ENCODE peak calls at places on chromosomes 2 and 18, in five cellular contexts. One of them, this sample, is unnamed.

GRCh38 chr18:34661464-34662087 is 48.5 kb upstream of the DTNA start:
- DNase-seq in cardiac muscle cell: peak
- DNase-seq in HCT116: peak
- DNase-seq in brain microvascular endothelial cell: peak
- DNase-seq in GM12865: peak
- DNase-seq in this sample: peak

GRCh38 chr2:120748741-120749140 is 13.1 kb downstream of the GLI2 start:
- DNase-seq in cardiac muscle cell: no peak
- DNase-seq in HCT116: no peak
- DNase-seq in brain microvascular endothelial cell: no peak
- DNase-seq in GM12865: no peak
- DNase-seq in this sample: no peak

GRCh38 chr2:9308186-9308955 is 101.8 kb downstream of the ASAP2 start:
- DNase-seq in cardiac muscle cell: peak
- DNase-seq in HCT116: no peak
- DNase-seq in brain microvascular endothelial cell: no peak
- DNase-seq in GM12865: no peak
- DNase-seq in this sample: no peak

GRCh38 chr2:54015809-54016703 is 45.3 kb upstream of the PSME4 start:
- DNase-seq in cardiac muscle cell: peak
- DNase-seq in HCT116: no peak
- DNase-seq in brain microvascular endothelial cell: peak
- DNase-seq in GM12865: no peak
- DNase-seq in this sample: peak

GRCh38 chr2:437772-438393 is 150.0 kb upstream of the ALKAL2 start:
- DNase-seq in cardiac muscle cell: no peak
- DNase-seq in HCT116: no peak
- DNase-seq in brain microvascular endothelial cell: no peak
- DNase-seq in GM12865: peak
- DNase-seq in this sample: no peak

GRCh38 chr2:37529830-37530452 is 141.5 kb downstream of the CDC42EP3 start:
- DNase-seq in cardiac muscle cell: no peak
- DNase-seq in HCT116: no peak
- DNase-seq in brain microvascular endothelial cell: no peak
- DNase-seq in GM12865: no peak
- DNase-seq in this sample: no peak

GRCh38 chr2:236101311-236101950 is 66.8 kb downstream of the GBX2 start:
- DNase-seq in cardiac muscle cell: no peak
- DNase-seq in HCT116: no peak
- DNase-seq in brain microvascular endothelial cell: no peak
- DNase-seq in GM12865: no peak
- DNase-seq in this sample: no peak

GRCh38 chr18:58235001-58235436 is 191.0 kb downstream of the NEDD4L start:
- DNase-seq in cardiac muscle cell: no peak
- DNase-seq in HCT116: no peak
- DNase-seq in brain microvascular endothelial cell: no peak
- DNase-seq in GM12865: no peak
- DNase-seq in this sample: no peak

GRCh38 chr2:221529943-221530652 is 42.0 kb downstream of the EPHA4 start:
- DNase-seq in cardiac muscle cell: peak
- DNase-seq in HCT116: no peak
- DNase-seq in brain microvascular endothelial cell: peak
- DNase-seq in GM12865: no peak
- DNase-seq in this sample: peak

GRCh38 chr2:75292826-75293225 is 93.5 kb upstream of the TACR1 start:
- DNase-seq in cardiac muscle cell: peak
- DNase-seq in HCT116: peak
- DNase-seq in brain microvascular endothelial cell: peak
- DNase-seq in GM12865: no peak
- DNase-seq in this sample: no peak

GRCh38 chr2:163990554-163990953 is 254.7 kb upstream of the FIGN start:
- DNase-seq in cardiac muscle cell: no peak
- DNase-seq in HCT116: no peak
- DNase-seq in brain microvascular endothelial cell: no peak
- DNase-seq in GM12865: no peak
- DNase-seq in this sample: no peak

GRCh38 chr2:1925928-1926327 is 181.6 kb upstream of the PXDN start:
- DNase-seq in cardiac muscle cell: no peak
- DNase-seq in HCT116: no peak
- DNase-seq in brain microvascular endothelial cell: no peak
- DNase-seq in GM12865: no peak
- DNase-seq in this sample: no peak

GRCh38 chr2:208210688-208211451 is 21.0 kb upstream of the C2orf80 start:
- DNase-seq in cardiac muscle cell: no peak
- DNase-seq in HCT116: no peak
- DNase-seq in brain microvascular endothelial cell: no peak
- DNase-seq in GM12865: no peak
- DNase-seq in this sample: no peak

GRCh38 chr18:60493066-60493465 is 120.5 kb upstream of the MC4R start:
- DNase-seq in cardiac muscle cell: no peak
- DNase-seq in HCT116: no peak
- DNase-seq in brain microvascular endothelial cell: no peak
- DNase-seq in GM12865: no peak
- DNase-seq in this sample: no peak

GRCh38 chr2:239467281-239467955 is 66.6 kb upstream of the HDAC4 start:
- DNase-seq in cardiac muscle cell: no peak
- DNase-seq in HCT116: no peak
- DNase-seq in brain microvascular endothelial cell: no peak
- DNase-seq in GM12865: no peak
- DNase-seq in this sample: no peak

GRCh38 chr2:199757466-199757865 is 93.5 kb downstream of the FTCDNL1 start:
- DNase-seq in cardiac muscle cell: no peak
- DNase-seq in HCT116: no peak
- DNase-seq in brain microvascular endothelial cell: no peak
- DNase-seq in GM12865: no peak
- DNase-seq in this sample: no peak

GRCh38 chr2:60710707-60711106 is 45.4 kb upstream of the PAPOLG start:
- DNase-seq in cardiac muscle cell: peak
- DNase-seq in HCT116: no peak
- DNase-seq in brain microvascular endothelial cell: peak
- DNase-seq in GM12865: no peak
- DNase-seq in this sample: peak

GRCh38 chr18:7417742-7418141 is 149.4 kb upstream of the PTPRM start:
- DNase-seq in cardiac muscle cell: peak
- DNase-seq in HCT116: no peak
- DNase-seq in brain microvascular endothelial cell: peak
- DNase-seq in GM12865: no peak
- DNase-seq in this sample: no peak

GRCh38 chr18:57901819-57902600 is 98.9 kb upstream of the ATP8B1 start:
- DNase-seq in cardiac muscle cell: peak
- DNase-seq in HCT116: no peak
- DNase-seq in brain microvascular endothelial cell: peak
- DNase-seq in GM12865: no peak
- DNase-seq in this sample: no peak

GRCh38 chr2:141611981-141612380 is 518.8 kb downstream of the LRP1B start:
- DNase-seq in cardiac muscle cell: peak
- DNase-seq in HCT116: no peak
- DNase-seq in brain microvascular endothelial cell: no peak
- DNase-seq in GM12865: no peak
- DNase-seq in this sample: no peak

GRCh38 chr18:39946623-39947061 is 2008.4 kb upstream of the PIK3C3 start:
- DNase-seq in cardiac muscle cell: peak
- DNase-seq in HCT116: peak
- DNase-seq in brain microvascular endothelial cell: peak
- DNase-seq in GM12865: no peak
- DNase-seq in this sample: peak

GRCh38 chr2:170814551-170815245 is 2.0 kb upstream of the GAD1 start:
- DNase-seq in cardiac muscle cell: no peak
- DNase-seq in HCT116: no peak
- DNase-seq in brain microvascular endothelial cell: no peak
- DNase-seq in GM12865: no peak
- DNase-seq in this sample: no peak

GRCh38 chr2:157874278-157874825 is 1.8 kb downstream of the ACVR1 start:
- DNase-seq in cardiac muscle cell: peak
- DNase-seq in HCT116: no peak
- DNase-seq in brain microvascular endothelial cell: no peak
- DNase-seq in GM12865: no peak
- DNase-seq in this sample: no peak

GRCh38 chr2:80361904-80362303 is 57.4 kb upstream of the LRRTM1 start:
- DNase-seq in cardiac muscle cell: no peak
- DNase-seq in HCT116: no peak
- DNase-seq in brain microvascular endothelial cell: no peak
- DNase-seq in GM12865: no peak
- DNase-seq in this sample: no peak

GRCh38 chr2:217223222-217223930 is 363.5 kb upstream of the TNP1 start:
- DNase-seq in cardiac muscle cell: peak
- DNase-seq in HCT116: no peak
- DNase-seq in brain microvascular endothelial cell: peak
- DNase-seq in GM12865: peak
- DNase-seq in this sample: peak

GRCh38 chr2:139033300-139033699 is 253.1 kb upstream of the NXPH2 start:
- DNase-seq in cardiac muscle cell: peak
- DNase-seq in HCT116: no peak
- DNase-seq in brain microvascular endothelial cell: peak
- DNase-seq in GM12865: no peak
- DNase-seq in this sample: no peak

GRCh38 chr18:62525611-62526010 is 2.8 kb downstream of the ZCCHC2 start:
- DNase-seq in cardiac muscle cell: no peak
- DNase-seq in HCT116: no peak
- DNase-seq in brain microvascular endothelial cell: no peak
- DNase-seq in GM12865: peak
- DNase-seq in this sample: no peak

GRCh38 chr2:216792222-216793001 is 67.5 kb downstream of the TNP1 start:
- DNase-seq in cardiac muscle cell: peak
- DNase-seq in HCT116: no peak
- DNase-seq in brain microvascular endothelial cell: peak
- DNase-seq in GM12865: no peak
- DNase-seq in this sample: no peak

GRCh38 chr2:184455616-184456015 is 142.7 kb upstream of the ZNF804A start:
- DNase-seq in cardiac muscle cell: no peak
- DNase-seq in HCT116: no peak
- DNase-seq in brain microvascular endothelial cell: no peak
- DNase-seq in GM12865: no peak
- DNase-seq in this sample: no peak

GRCh38 chr2:85445316-85446295 is 27.1 kb downstream of the SH2D6 start:
- DNase-seq in cardiac muscle cell: peak
- DNase-seq in HCT116: no peak
- DNase-seq in brain microvascular endothelial cell: no peak
- DNase-seq in GM12865: no peak
- DNase-seq in this sample: no peak

DNA sequence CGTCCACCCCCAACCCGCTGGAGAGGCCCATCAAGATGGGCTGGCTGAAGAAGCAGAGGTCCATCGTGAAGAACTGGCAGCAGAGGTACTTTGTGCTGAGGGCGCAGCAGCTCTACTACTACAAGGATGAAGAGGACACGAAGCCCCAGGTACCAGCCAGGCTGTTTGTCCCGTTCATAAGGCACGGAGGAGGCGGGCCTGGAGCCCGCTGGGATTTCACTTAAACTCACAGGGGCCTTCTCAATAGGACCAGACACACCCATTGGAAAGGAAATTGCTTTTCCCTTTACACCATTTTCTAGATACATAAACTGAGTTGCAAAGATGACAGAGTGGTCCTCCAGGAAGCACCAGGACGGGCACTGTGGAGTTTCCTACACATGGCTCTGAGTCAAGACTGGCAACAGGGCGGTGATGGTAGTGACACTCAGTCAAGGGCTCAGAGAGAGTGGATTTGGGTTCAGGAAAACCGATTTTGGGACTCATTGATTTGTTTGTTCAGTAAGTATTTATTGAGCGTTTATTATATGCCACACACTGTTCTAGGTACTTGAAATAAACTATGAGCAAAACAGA is 40.7 kb downstream of the ARHGAP25 start:
- DNase-seq in cardiac muscle cell: no peak
- DNase-seq in HCT116: no peak
- DNase-seq in brain microvascular endothelial cell: no peak
- DNase-seq in GM12865: no peak
- DNase-seq in this sample: no peak
- H3K4me3 ChIP-seq in cardiac muscle cell: no peak
- H3K4me3 ChIP-seq in HCT116: no peak
- H3K4me3 ChIP-seq in brain microvascular endothelial cell: no peak
- H3K4me3 ChIP-seq in GM12865: peak
- H3K4me3 ChIP-seq in this sample: no peak

GRCh38 chr18:79199691-79200374 is 130.6 kb downstream of the ATP9B start:
- DNase-seq in cardiac muscle cell: peak
- DNase-seq in HCT116: no peak
- DNase-seq in brain microvascular endothelial cell: peak
- DNase-seq in GM12865: no peak
- DNase-seq in this sample: peak
- TF ChIP-seq CTCF in cardiac muscle cell: no peak
- TF ChIP-seq CTCF in HCT116: no peak
- TF ChIP-seq CTCF in brain microvascular endothelial cell: peak
- TF ChIP-seq CTCF in GM12865: no peak
- TF ChIP-seq CTCF in this sample: no peak

GRCh38 chr2:20224716-20225293 is at the start of gene SDC1:
- DNase-seq in cardiac muscle cell: peak
- DNase-seq in HCT116: no peak
- DNase-seq in brain microvascular endothelial cell: peak
- DNase-seq in GM12865: peak
- DNase-seq in this sample: no peak

GRCh38 chr2:20224191-20224715 is 677 bp downstream of the SDC1 start:
- DNase-seq in cardiac muscle cell: no peak
- DNase-seq in HCT116: no peak
- DNase-seq in brain microvascular endothelial cell: no peak
- DNase-seq in GM12865: peak
- DNase-seq in this sample: no peak

GRCh38 chr2:20221939-20222768 is 2.8 kb downstream of the SDC1 start:
- DNase-seq in cardiac muscle cell: no peak
- DNase-seq in HCT116: no peak
- DNase-seq in brain microvascular endothelial cell: no peak
- DNase-seq in GM12865: peak
- DNase-seq in this sample: no peak

GRCh38 chr2:20222769-20223344 is 2.1 kb downstream of the SDC1 start:
- DNase-seq in cardiac muscle cell: no peak
- DNase-seq in HCT116: no peak
- DNase-seq in brain microvascular endothelial cell: no peak
- DNase-seq in GM12865: no peak
- DNase-seq in this sample: no peak

GRCh38 chr2:20223345-20224190 is 1.4 kb downstream of the SDC1 start:
- DNase-seq in cardiac muscle cell: peak
- DNase-seq in HCT116: no peak
- DNase-seq in brain microvascular endothelial cell: no peak
- DNase-seq in GM12865: peak
- DNase-seq in this sample: no peak
- H3K4me3 ChIP-seq in cardiac muscle cell: peak
- H3K4me3 ChIP-seq in HCT116: peak
- H3K4me3 ChIP-seq in brain microvascular endothelial cell: peak
- H3K4me3 ChIP-seq in GM12865: peak
- H3K4me3 ChIP-seq in this sample: peak

GRCh38 chr2:150907466-150907865 is 354.2 kb downstream of the RBM43 start:
- DNase-seq in cardiac muscle cell: no peak
- DNase-seq in HCT116: no peak
- DNase-seq in brain microvascular endothelial cell: no peak
- DNase-seq in GM12865: no peak
- DNase-seq in this sample: no peak

GRCh38 chr2:150909090-150909489 is 352.6 kb downstream of the RBM43 start:
- DNase-seq in cardiac muscle cell: no peak
- DNase-seq in HCT116: no peak
- DNase-seq in brain microvascular endothelial cell: no peak
- DNase-seq in GM12865: peak
- DNase-seq in this sample: no peak

GRCh38 chr2:150911766-150912280 is 349.8 kb downstream of the RBM43 start:
- DNase-seq in cardiac muscle cell: peak
- DNase-seq in HCT116: no peak
- DNase-seq in brain microvascular endothelial cell: peak
- DNase-seq in GM12865: no peak
- DNase-seq in this sample: peak

GRCh38 chr2:150909613-150910012 is 352.1 kb downstream of the RBM43 start:
- DNase-seq in cardiac muscle cell: no peak
- DNase-seq in HCT116: no peak
- DNase-seq in brain microvascular endothelial cell: no peak
- DNase-seq in GM12865: no peak
- DNase-seq in this sample: no peak
- TF ChIP-seq CTCF in cardiac muscle cell: no peak
- TF ChIP-seq CTCF in HCT116: peak
- TF ChIP-seq CTCF in brain microvascular endothelial cell: no peak
- TF ChIP-seq CTCF in GM12865: peak
- TF ChIP-seq CTCF in this sample: no peak

This sample was measured in HFF-Myc.